ENCODE peak calls at places on chromosomes 11 and 22, in five cellular contexts. D, O, J, X and W are unnamed samples.

GRCh38 chr22:25054943-25055511 is 102.5 kb downstream of the KIAA1671 start:
- DNase-seq in D (no peak), O (no peak), J (no peak), X (no peak), W (no peak)

GRCh38 chr11:66100272-66101037 is 30.4 kb downstream of the PACS1 start:
- DNase-seq in D (no peak), O (no peak), J (peak; percentile 59), X (peak; percentile 54), W (no peak)

GRCh38 chr11:2772544-2773031 is 72.8 kb upstream of the KCNQ1OT1 start:
- DNase-seq in D (peak; percentile 10), O (peak; percentile 82), J (no peak), X (peak; percentile 65), W (peak; percentile 56)

GRCh38 chr11:128472128-128473110 is 114.9 kb downstream of the ETS1 start:
- DNase-seq in D (no peak), O (peak; percentile 46), J (no peak), X (peak; percentile 84), W (no peak)

GRCh38 chr22:46057206-46057605 is 80.2 kb upstream of the WNT7B start:
- DNase-seq in D (no peak), O (peak; percentile 54), J (no peak), X (peak; percentile 57), W (no peak)

GRCh38 chr22:31626427-31627150 is 35.4 kb downstream of the PISD start:
- DNase-seq in D (no peak), O (no peak), J (no peak), X (no peak), W (no peak)

GRCh38 chr11:68539370-68539769 is 78.8 kb downstream of the PPP6R3 start:
- DNase-seq in D (no peak), O (no peak), J (no peak), X (no peak), W (no peak)

GRCh38 chr11:62545437-62546243 is 966 bp downstream of the AHNAK start:
- DNase-seq in D (no peak), O (peak; percentile 96), J (peak; percentile 86), X (peak; percentile 93), W (peak; percentile 96)

GRCh38 chr22:31082606-31083376 is 1.7 kb downstream of the SMTN start:
- DNase-seq in D (peak; percentile 64), O (peak; percentile 68), J (peak; percentile 74), X (peak; percentile 77), W (no peak)

GRCh38 chr22:28246392-28246791 is 327.3 kb upstream of the PITPNB start:
- DNase-seq in D (no peak), O (no peak), J (no peak), X (peak; percentile 70), W (no peak)

GRCh38 chr11:130677486-130678153 is 229.2 kb downstream of the ADAMTS15 start:
- DNase-seq in D (no peak), O (peak; percentile 68), J (peak; percentile 42), X (no peak), W (peak; percentile 60)

GRCh38 chr22:21849489-21849888 is 18.0 kb downstream of the MAPK1 start:
- DNase-seq in D (no peak), O (no peak), J (no peak), X (no peak), W (no peak)

GRCh38 chr11:46489668-46490560 is 98.3 kb upstream of the CHRM4 start:
- DNase-seq in D (peak; percentile 29), O (peak; percentile 60), J (peak; percentile 66), X (peak; percentile 61), W (peak; percentile 60)

GRCh38 chr11:1083621-1084551 is 9.2 kb downstream of the MUC2 start:
- DNase-seq in D (peak; percentile 13), O (peak; percentile 81), J (no peak), X (no peak), W (no peak)

GRCh38 chr11:83070878-83071640 is 638 bp downstream of the RAB30 start:
- DNase-seq in D (peak; percentile 52), O (peak; percentile 15), J (no peak), X (peak; percentile 27), W (no peak)

GRCh38 chr11:25992254-25992653 is 339.7 kb upstream of the ANO3 start:
- DNase-seq in D (no peak), O (no peak), J (no peak), X (peak; percentile 4), W (no peak)

GRCh38 chr22:18066181-18066859 is 11.5 kb upstream of the PEX26 start:
- DNase-seq in D (no peak), O (no peak), J (no peak), X (no peak), W (no peak)

GRCh38 chr22:37383342-37383741 is 43.9 kb downstream of the ELFN2 start:
- DNase-seq in D (no peak), O (no peak), J (no peak), X (peak; percentile 18), W (no peak)

GRCh38 chr11:94049351-94049750 is 28.2 kb downstream of the HEPHL1 start:
- DNase-seq in D (no peak), O (peak; percentile 17), J (no peak), X (no peak), W (no peak)

GRCh38 chr22:32785636-32786418 is 15.7 kb upstream of the TIMP3 start:
- DNase-seq in D (no peak), O (no peak), J (no peak), X (no peak), W (no peak)

GRCh38 chr11:71525938-71526495 is 1.1 kb upstream of the KRTAP5-7 start:
- DNase-seq in D (no peak), O (no peak), J (no peak), X (no peak), W (no peak)

GRCh38 chr11:15918212-15918611 is 438.1 kb downstream of the SOX6 start:
- DNase-seq in D (no peak), O (no peak), J (no peak), X (no peak), W (no peak)
- TF ChIP-seq CTCF in D (no peak), O (no peak), J (no peak), X (no peak), W (no peak)

DNA sequence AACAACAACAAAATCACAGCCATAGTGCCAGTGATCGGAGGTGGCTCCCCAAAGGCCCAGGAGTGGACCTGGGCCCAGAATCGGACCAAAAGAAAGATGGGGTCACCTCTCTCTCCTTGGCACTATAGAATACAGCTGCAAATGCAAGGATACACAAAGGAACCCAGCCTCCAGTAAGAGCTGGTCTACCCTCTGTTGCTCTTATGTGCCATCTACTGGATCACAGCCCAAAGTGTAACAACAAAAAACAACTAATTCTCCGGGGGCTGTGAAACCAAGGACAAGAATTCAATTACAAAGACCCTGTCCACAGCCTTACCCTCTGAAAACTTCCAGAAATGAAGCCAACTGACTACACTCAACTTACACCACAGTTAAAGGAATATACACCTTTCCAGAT is 21.6 kb downstream of the OR8G5 start:
- DNase-seq in D (no peak), O (peak; percentile 12), J (no peak), X (no peak), W (no peak)
- TF ChIP-seq CTCF in D (no peak), O (no peak), J (no peak), X (no peak), W (no peak)

GRCh38 chr11:108218455-108218854 is 4.0 kb downstream of the NPAT start:
- DNase-seq in D (no peak), O (no peak), J (no peak), X (peak; percentile 23), W (no peak)
- TF ChIP-seq CTCF in D (no peak), O (no peak), J (no peak), X (no peak), W (no peak)

DNA sequence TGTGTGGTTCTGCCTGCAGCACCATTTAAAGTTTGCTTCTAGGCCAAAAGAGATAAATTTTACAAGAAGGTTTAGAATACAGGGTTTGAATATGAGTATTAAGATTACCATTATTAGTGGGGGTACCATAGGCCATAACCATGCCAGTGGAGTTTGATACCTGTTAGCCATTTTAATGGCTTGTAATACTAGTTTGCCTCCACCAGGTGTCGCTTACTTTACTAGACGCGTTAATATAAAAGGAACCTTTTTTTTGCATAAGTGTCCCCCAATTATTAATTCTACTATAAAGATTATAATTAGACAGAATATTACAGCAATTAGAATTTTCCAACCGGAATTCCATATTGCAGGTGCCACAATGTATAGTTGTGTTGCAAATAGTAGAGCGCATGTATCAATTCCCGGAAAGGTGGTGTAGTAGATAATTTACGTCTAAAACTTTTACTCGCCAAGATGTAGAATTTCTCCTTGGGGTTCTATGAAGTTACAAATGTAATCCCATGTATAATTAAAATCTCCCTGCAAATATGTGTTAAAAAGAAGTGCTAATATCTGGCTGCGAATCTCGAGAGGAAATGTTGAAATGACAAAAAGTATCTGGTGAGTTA is 16.1 kb downstream of the MS4A6E start:
- DNase-seq in D (no peak), O (peak; percentile 41), J (peak; percentile 29), X (peak; percentile 7), W (no peak)
- TF ChIP-seq CTCF in D (peak; percentile 86), O (peak; percentile 59), J (peak; percentile 45), X (peak; percentile 61), W (peak; percentile 49)